ENCODE peak calls at places on chromosomes 1 and 21, in nine cellular contexts. S is RWPE1, Q is progenitor cell of endocrine pancreas, P is heart right ventricle, V is lower lobe of right lung, U is glutamatergic neuron, A is astrocyte of the spinal cord, I is dorsolateral prefrontal cortex, W is mucosa of descending colon. H is an unnamed sample.

GRCh38 chr1:203328714-203329122 is 22.2 kb downstream of the FMOD start:
- DNase-seq in S (no peak), Q (no peak), P (no peak), V (no peak), U (no peak), A (peak), I (no peak), W (peak), H (no peak)

GRCh38 chr1:231092380-231092779 is 52.3 kb upstream of the FAM89A start:
- DNase-seq in S (no peak), Q (no peak), P (no peak), V (no peak), U (no peak), A (no peak), I (no peak), W (no peak), H (no peak)

GRCh38 chr1:5953386-5953785 is 38.8 kb downstream of the NPHP4 start:
- DNase-seq in S (no peak), Q (no peak), P (no peak), V (no peak), U (no peak), A (no peak), I (no peak), W (no peak), H (no peak)

GRCh38 chr1:41497056-41497440 is 12.6 kb upstream of the EDN2 start:
- DNase-seq in S (no peak), Q (no peak), P (no peak), V (no peak), U (no peak), A (no peak), I (no peak), W (peak), H (no peak)

GRCh38 chr1:20349971-20350370 is 59.3 kb downstream of the VWA5B1 start:
- DNase-seq in S (no peak), Q (no peak), P (no peak), V (no peak), U (no peak), A (no peak), I (no peak), W (no peak), H (no peak)

GRCh38 chr1:160623860-160624259 is 23.0 kb downstream of the SLAMF1 start:
- DNase-seq in S (no peak), Q (no peak), P (no peak), V (no peak), U (no peak), A (no peak), I (no peak), W (no peak), H (no peak)

GRCh38 chr1:1318131-1318652 is 6.3 kb downstream of the INTS11 start:
- DNase-seq in S (no peak), Q (no peak), P (peak), V (peak), U (no peak), A (peak), I (peak), W (peak), H (peak)

GRCh38 chr1:156676820-156677615 is at the start of gene NES:
- DNase-seq in S (no peak), Q (no peak), P (peak), V (no peak), U (peak), A (peak), I (peak), W (no peak), H (peak)

GRCh38 chr1:214506972-214507431 is 44.4 kb downstream of the PTPN14 start:
- DNase-seq in S (peak), Q (peak), P (no peak), V (no peak), U (no peak), A (no peak), I (no peak), W (peak), H (no peak)

GRCh38 chr21:38434913-38435533 is 63.3 kb downstream of the ERG start:
- DNase-seq in S (peak), Q (no peak), P (no peak), V (no peak), U (no peak), A (peak), I (no peak), W (no peak), H (peak)

DNA sequence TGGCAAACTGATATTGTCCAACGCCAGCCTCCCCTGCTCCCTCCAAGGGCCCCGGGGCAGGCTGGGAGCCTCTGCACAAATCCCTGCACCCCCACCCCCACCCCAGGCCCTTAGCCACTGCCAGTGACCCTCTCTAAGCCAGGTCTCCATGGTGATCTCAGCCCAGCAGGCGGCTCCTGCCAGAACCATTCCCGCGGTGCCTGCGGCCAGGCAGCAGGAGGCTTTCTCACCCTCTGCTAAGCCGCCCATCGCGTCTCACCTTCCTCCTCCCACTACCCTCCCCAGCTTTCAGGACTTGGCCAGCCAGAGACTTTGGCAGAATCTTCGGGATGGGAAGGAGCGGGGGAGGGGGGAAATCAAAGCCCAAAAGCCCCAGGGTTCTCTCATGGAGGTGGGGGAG is 46.8 kb upstream of the WASF2 start:
- DNase-seq in S (no peak), Q (no peak), P (peak), V (no peak), U (peak), A (peak), I (no peak), W (no peak), H (peak)
- TF ChIP-seq CTCF in S (no peak), Q (no peak), P (no peak), V (no peak), U (no peak), A (no peak), I (no peak), W (no peak), H (peak)

DNA sequence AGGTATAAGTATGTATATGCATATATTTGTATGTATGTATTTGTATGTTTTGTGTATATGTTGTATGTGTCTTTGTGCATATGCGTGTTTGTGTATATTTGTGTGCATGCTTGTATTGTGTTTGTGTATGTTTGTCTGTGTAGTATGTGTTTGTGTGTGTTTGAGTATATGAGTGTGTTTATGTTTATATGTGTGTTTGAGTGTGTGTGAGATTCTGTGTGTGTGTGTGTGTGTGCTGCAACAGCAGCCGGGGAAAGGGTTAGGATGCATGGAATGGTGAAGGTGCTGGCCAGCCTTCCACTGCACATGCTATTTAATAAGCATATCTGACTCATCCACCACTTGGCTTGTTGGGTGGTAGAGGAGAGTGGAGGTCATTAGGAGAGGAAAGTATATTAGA is 46.6 kb upstream of the RAB4A start:
- DNase-seq in S (peak), Q (no peak), P (no peak), V (no peak), U (no peak), A (peak), I (no peak), W (no peak), H (no peak)
- TF ChIP-seq CTCF in S (no peak), Q (no peak), P (no peak), V (no peak), U (no peak), A (no peak), I (no peak), W (no peak), H (no peak)

GRCh38 chr1:15937706-15938168 is 38.2 kb downstream of the ZBTB17 start:
- DNase-seq in S (no peak), Q (no peak), P (no peak), V (no peak), U (no peak), A (peak), I (no peak), W (no peak), H (peak)
- TF ChIP-seq CTCF in S (no peak), Q (peak), P (no peak), V (no peak), U (no peak), A (peak), I (peak), W (no peak), H (peak)

GRCh38 chr1:185656663-185657062 is 77.5 kb upstream of the HMCN1 start:
- DNase-seq in S (no peak), Q (no peak), P (no peak), V (no peak), U (no peak), A (no peak), I (no peak), W (no peak), H (no peak)
- TF ChIP-seq CTCF in S (no peak), Q (no peak), P (no peak), V (no peak), U (no peak), A (no peak), I (no peak), W (no peak), H (no peak)

DNA sequence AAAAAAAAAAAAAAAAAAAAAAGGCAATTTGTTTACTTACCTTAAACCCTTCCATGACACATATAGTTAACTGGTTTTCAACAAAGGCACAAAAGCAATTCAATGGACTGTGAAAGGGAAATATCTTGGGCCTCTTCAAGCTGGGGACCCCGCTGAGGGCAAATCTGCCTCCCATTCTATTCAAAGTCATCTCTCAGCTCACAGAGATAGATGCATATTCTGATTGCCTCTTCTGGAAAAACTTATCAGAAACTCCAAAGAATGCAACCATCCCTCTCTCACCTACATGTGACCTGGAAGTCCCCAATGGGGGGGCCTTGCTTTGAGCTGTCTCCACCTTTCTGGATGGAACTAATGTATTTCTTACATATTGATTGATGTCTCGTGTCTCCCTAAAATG is 12.1 kb upstream of the SYNJ1 start:
- DNase-seq in S (no peak), Q (no peak), P (no peak), V (no peak), U (no peak), A (no peak), I (no peak), W (no peak), H (no peak)
- TF ChIP-seq CTCF in S (no peak), Q (no peak), P (no peak), V (no peak), U (no peak), A (no peak), I (no peak), W (no peak), H (no peak)

DNA sequence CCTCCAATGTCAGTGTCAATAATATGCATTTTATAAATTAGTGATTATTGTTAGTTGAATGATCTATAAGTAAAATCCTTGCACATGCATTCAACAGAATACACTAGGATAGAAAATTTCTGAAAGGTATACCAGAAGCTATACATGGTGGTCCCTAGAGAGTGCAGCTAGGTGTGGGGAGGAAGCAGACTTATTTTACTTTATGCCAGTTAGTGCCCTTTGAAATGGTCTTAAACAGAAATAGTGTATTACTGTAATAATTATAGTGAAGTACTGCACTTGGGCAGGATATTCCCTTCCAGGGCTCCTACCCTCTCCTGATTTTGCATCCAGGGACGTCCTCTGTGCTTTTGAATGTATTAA is 23.2 kb upstream of the WDR26 start:
- DNase-seq in S (no peak), Q (no peak), P (no peak), V (no peak), U (no peak), A (no peak), I (no peak), W (no peak), H (no peak)
- TF ChIP-seq CTCF in S (peak), Q (no peak), P (no peak), V (peak), U (peak), A (no peak), I (no peak), W (no peak), H (peak)

DNA sequence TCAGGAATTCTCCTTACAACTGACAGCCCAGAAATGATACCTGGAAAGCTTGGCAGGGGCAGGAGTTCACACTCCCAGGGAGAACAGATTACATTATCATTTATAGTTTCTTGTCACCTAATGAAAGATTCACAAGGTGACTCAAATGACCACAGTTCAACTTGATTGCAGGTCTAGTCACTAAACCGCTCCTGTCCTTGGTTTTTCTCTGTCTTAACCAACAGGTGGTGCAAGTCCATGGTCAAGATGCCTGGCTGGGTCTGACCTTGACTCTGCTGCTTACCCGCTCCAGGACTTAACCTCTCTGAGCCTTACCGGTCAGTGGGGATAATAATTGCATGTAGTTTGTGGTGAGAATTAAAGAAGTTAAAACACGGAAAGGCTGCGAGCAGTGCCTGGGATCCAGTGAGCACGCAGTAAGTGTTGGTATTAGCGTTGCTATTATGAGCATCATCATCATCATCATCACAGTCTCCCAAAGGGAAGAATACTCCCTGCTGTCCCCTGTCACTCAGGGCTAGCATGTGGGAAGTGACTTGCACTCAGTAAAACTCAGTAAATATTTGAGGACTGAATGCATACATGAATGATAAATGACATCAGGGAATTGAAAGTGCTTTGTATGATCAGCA is 125.4 kb upstream of the CD34 start:
- DNase-seq in S (no peak), Q (no peak), P (no peak), V (no peak), U (no peak), A (peak), I (no peak), W (no peak), H (no peak)
- TF ChIP-seq CTCF in S (no peak), Q (peak), P (peak), V (no peak), U (no peak), A (peak), I (peak), W (no peak), H (peak)

DNA sequence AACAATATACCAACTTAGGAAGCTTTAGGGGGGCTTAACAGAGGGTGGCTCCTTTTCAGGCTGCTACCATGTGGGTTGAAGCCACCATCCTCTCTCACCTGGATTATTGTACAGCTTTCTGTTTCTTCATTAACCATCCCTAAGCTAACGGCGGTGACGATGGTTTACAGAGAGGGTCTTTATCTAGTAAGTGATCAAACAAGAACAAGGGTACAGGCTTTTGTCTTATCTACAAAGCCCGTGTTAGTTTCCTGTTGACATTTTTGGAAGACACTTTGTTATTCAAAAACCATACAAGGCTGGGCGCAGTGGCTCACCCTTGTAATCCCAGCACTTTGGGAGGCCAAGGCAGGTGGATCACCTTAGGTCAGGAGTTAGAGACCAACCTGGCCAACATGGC is 20.4 kb downstream of the SLC25A33 start:
- DNase-seq in S (no peak), Q (no peak), P (no peak), V (no peak), U (no peak), A (no peak), I (no peak), W (no peak), H (no peak)
- TF ChIP-seq CTCF in S (no peak), Q (no peak), P (no peak), V (no peak), U (no peak), A (no peak), I (no peak), W (no peak), H (no peak)

GRCh38 chr1:47843781-47844555 is 153.2 kb downstream of the TRABD2B start:
- DNase-seq in S (no peak), Q (no peak), P (no peak), V (no peak), U (no peak), A (no peak), I (no peak), W (no peak), H (no peak)

GRCh38 chr1:47842228-47842627 is 155.0 kb downstream of the TRABD2B start:
- DNase-seq in S (no peak), Q (no peak), P (no peak), V (no peak), U (no peak), A (no peak), I (no peak), W (peak), H (no peak)

GRCh38 chr1:47846981-47847380 is 150.2 kb downstream of the TRABD2B start:
- DNase-seq in S (no peak), Q (no peak), P (no peak), V (no peak), U (no peak), A (no peak), I (no peak), W (no peak), H (no peak)

GRCh38 chr1:47843059-47843458 is 154.1 kb downstream of the TRABD2B start:
- DNase-seq in S (no peak), Q (no peak), P (no peak), V (no peak), U (no peak), A (no peak), I (no peak), W (peak), H (no peak)

DNA sequence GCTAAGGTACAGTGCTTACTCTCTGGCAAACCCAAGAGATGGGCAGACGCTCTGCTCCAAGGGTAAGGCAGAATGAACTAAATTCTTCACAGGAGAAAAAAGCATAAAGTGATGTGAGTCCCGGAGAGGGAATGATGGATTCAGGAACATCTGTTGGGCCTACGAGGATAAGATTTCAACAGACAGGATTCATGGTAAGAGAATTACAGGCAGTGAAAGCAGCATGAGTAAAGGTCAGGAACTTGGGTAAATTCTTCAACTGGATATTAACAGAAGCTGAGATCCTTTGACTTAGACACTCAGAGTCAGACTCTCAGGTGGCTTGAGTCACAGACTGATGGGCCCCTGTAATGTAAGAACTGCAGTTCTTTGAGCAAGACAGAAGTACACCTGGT is 152.6 kb downstream of the TRABD2B start:
- DNase-seq in S (no peak), Q (no peak), P (no peak), V (no peak), U (no peak), A (no peak), I (no peak), W (no peak), H (no peak)
- TF ChIP-seq CTCF in S (no peak), Q (no peak), P (no peak), V (no peak), U (no peak), A (no peak), I (no peak), W (no peak), H (no peak)